ENCODE peak calls at places on chromosomes 1 and 21, in four cellular contexts. L, R, O and Q are unnamed samples.

GRCh38 chr1:240194120-240194519 is 102.4 kb downstream of the FMN2 start:
- DNase-seq in L (no peak), R (peak), O (no peak), Q (no peak)

GRCh38 chr1:170198584-170198983 is 52.8 kb downstream of the NTMT2 start:
- DNase-seq in L (no peak), R (no peak), O (no peak), Q (no peak)

GRCh38 chr21:35732788-35733187 is 327.5 kb downstream of the SETD4 start:
- DNase-seq in L (no peak), R (no peak), O (no peak), Q (no peak)

GRCh38 chr1:74508449-74508848 is 4.0 kb downstream of the LRRC53 start:
- DNase-seq in L (no peak), R (no peak), O (no peak), Q (no peak)

GRCh38 chr1:110069302-110070281 is 880 bp downstream of the ALX3 start:
- DNase-seq in L (peak), R (no peak), O (no peak), Q (no peak)

GRCh38 chr1:48936436-48936835 is 159.7 kb upstream of the BEND5 start:
- DNase-seq in L (no peak), R (peak), O (no peak), Q (no peak)

GRCh38 chr1:246319111-246319510 is 188.0 kb downstream of the SMYD3 start:
- DNase-seq in L (no peak), R (no peak), O (no peak), Q (no peak)

GRCh38 chr1:101178341-101178687 is 58.5 kb upstream of the S1PR1 start:
- DNase-seq in L (no peak), R (no peak), O (no peak), Q (no peak)

GRCh38 chr1:92317836-92318493 is 19.1 kb downstream of the RPAP2 start:
- DNase-seq in L (no peak), R (no peak), O (no peak), Q (no peak)

GRCh38 chr1:104852151-104852550 is 1102.5 kb downstream of the AMY1C start:
- DNase-seq in L (no peak), R (no peak), O (no peak), Q (no peak)

GRCh38 chr1:87278791-87279190 is 49.9 kb upstream of the LMO4 start:
- DNase-seq in L (no peak), R (peak), O (no peak), Q (no peak)

GRCh38 chr21:42062543-42063022 is 8.5 kb upstream of the UMODL1 start:
- DNase-seq in L (peak), R (no peak), O (no peak), Q (no peak)

GRCh38 chr1:21340230-21340564 is 49.9 kb upstream of the ECE1 start:
- DNase-seq in L (no peak), R (no peak), O (no peak), Q (no peak)

GRCh38 chr21:34337741-34338140 is 26.1 kb upstream of the KCNE2 start:
- DNase-seq in L (no peak), R (no peak), O (no peak), Q (no peak)

GRCh38 chr1:212540031-212540430 is 68.5 kb upstream of the ATF3 start:
- DNase-seq in L (no peak), R (no peak), O (no peak), Q (no peak)

GRCh38 chr1:214135886-214136285 is 145.1 kb upstream of the SMYD2 start:
- DNase-seq in L (no peak), R (peak), O (no peak), Q (no peak)

GRCh38 chr1:30952098-30952497 is 43.5 kb upstream of the SDC3 start:
- DNase-seq in L (no peak), R (no peak), O (no peak), Q (no peak)

GRCh38 chr1:33897092-33897725 is 33.3 kb downstream of the HMGB4 start:
- DNase-seq in L (no peak), R (peak), O (no peak), Q (no peak)

GRCh38 chr1:32695098-32695904 is 7.3 kb downstream of the SYNC start:
- DNase-seq in L (no peak), R (peak), O (no peak), Q (no peak)

GRCh38 chr1:41545996-41546938 is 61.8 kb upstream of the EDN2 start:
- DNase-seq in L (no peak), R (peak), O (no peak), Q (no peak)

GRCh38 chr1:221562542-221563475 is 179.1 kb downstream of the DUSP10 start:
- DNase-seq in L (no peak), R (no peak), O (no peak), Q (no peak)

DNA sequence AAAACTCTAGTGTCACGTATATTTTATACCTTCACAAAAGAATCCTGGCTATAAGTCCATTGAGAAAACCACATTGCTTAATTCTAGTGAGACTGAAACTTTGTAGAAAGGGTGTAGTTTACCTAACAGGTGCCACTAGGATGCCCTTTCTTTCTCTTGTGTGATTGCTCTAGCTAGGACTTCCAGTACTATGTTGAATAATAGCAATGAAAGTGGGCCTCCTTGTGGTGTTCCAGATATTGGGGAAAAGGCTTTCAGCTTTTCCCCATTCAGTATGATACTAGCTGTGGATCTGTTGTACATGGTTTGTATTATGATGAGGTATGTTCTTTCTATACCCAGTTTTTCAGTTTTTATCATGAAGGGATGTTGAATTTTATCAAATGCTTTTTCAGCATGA is 39.7 kb upstream of the CHODL start:
- DNase-seq in L (no peak), R (no peak), O (no peak), Q (no peak)
- TF ChIP-seq CTCF in L (no peak), R (no peak), O (no peak), Q (no peak)

GRCh38 chr1:206074839-206075238 is 21.9 kb downstream of the RHEX start:
- DNase-seq in L (no peak), R (no peak), O (no peak), Q (no peak)
- TF ChIP-seq CTCF in L (no peak), R (no peak), O (no peak), Q (no peak)

GRCh38 chr21:39118604-39119215 is 64.5 kb downstream of the PSMG1 start:
- DNase-seq in L (no peak), R (no peak), O (no peak), Q (no peak)

GRCh38 chr21:39119696-39120290 is 63.5 kb downstream of the PSMG1 start:
- DNase-seq in L (no peak), R (no peak), O (no peak), Q (no peak)

GRCh38 chr21:39121600-39122355 is 61.5 kb downstream of the PSMG1 start:
- DNase-seq in L (no peak), R (no peak), O (no peak), Q (no peak)

GRCh38 chr21:39123375-39123774 is 59.9 kb downstream of the PSMG1 start:
- DNase-seq in L (no peak), R (no peak), O (no peak), Q (no peak)

DNA sequence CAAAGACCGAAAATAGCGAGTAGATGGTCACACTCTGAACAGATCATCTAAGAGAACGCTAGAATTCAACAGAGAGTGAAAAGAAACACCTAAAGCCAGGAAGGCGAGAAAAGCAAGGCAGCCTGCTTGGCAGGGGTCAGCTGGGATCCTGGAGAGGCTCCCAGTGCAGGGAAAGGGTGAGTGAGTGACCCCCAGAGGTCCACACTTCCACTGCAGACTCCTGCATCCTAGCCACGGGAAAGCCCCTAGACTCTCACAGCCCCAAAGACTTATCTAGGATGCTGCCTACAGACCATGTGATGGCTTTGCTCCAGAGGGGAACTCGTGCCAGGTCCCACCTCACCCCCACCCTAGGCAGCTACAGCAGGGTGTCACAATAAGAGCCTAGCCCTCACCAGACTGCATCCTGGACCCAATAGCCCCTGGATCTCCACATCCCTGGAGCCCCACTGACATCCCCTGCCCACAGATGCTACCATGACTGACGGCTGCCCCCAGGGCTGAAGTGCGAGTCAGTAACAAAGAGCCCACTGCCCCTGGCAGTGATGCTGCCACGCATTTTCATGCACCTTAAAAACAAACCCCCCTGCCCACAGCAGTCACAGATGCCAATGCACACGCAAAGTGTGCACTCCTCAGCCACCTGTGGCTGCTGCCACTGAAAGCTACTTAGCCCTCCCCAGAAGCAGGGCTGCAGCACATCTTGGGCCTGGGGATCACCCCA is 62.2 kb downstream of the PSMG1 start:
- DNase-seq in L (no peak), R (no peak), O (no peak), Q (no peak)
- TF ChIP-seq CTCF in L (no peak), R (no peak), O (peak), Q (no peak)

DNA sequence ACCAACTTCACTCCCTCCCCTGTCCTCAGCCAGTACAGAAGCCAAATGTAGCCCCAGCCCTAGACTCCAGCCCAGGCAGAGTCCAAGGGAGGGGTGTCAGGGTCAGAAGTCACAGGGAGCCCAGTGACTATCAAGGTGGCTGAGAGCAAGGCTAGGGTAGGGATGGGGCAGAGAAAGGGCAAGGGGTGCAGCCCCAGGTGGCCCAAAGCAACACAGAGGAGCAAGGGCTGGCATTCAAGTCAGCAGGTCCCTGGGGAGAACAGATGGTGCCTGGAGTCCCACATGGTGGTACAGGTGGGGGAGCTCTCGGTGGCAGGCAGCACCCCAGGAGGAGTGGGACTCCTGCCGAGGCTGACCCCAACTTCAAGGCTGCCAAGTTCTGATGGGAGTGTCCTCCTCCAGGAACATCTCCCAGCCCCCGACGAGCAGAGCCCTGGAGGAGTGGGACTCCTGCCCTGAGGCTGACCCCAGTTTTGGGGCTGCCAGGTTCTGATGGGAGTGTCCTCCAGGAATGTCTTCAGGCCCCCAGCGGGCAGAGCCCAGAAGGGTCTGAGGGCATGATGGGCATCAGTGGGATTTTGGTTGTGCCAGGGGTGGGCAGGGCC is 3.7 kb upstream of the DVL1 start:
- DNase-seq in L (no peak), R (no peak), O (no peak), Q (no peak)
- TF ChIP-seq CTCF in L (no peak), R (no peak), O (no peak), Q (no peak)

GRCh38 chr1:13965770-13966398 is 265.9 kb downstream of the PRDM2 start:
- DNase-seq in L (peak), R (peak), O (peak), Q (peak)
- TF ChIP-seq CTCF in L (no peak), R (peak), O (peak), Q (peak)

GRCh38 chr1:65434255-65434654 is 13.8 kb downstream of the LEPR start:
- DNase-seq in L (no peak), R (no peak), O (no peak), Q (no peak)
- TF ChIP-seq CTCF in L (no peak), R (no peak), O (peak), Q (peak)